ENCODE peak calls at places on chromosomes 1 and 21, in six cellular contexts. X, O, V, F, Z and I are unnamed samples.

GRCh38 chr1:240415532-240415931 is 196.4 kb downstream of the GREM2 start:
- ATAC-seq in O (no peak), V (peak; percentile 79), X (no peak), F (no peak), Z (no peak), I (no peak)

GRCh38 chr1:211281322-211282022 is 22.3 kb downstream of the RCOR3 start:
- ATAC-seq in F (peak; percentile 62), O (no peak), X (no peak), Z (no peak), V (no peak), I (no peak)

GRCh38 chr1:14531519-14531918 is 67.0 kb upstream of the KAZN start:
- ATAC-seq in V (no peak), O (no peak), F (no peak), Z (no peak), X (no peak), I (no peak)

GRCh38 chr1:160662888-160663287 is 16.0 kb upstream of the SLAMF1 start:
- ATAC-seq in Z (no peak), X (no peak), O (no peak), V (no peak), F (no peak), I (no peak)

GRCh38 chr1:64197076-64197475 is 6.3 kb upstream of the UBE2U start:
- ATAC-seq in X (no peak), V (no peak), Z (no peak), O (no peak), F (no peak), I (no peak)

GRCh38 chr1:58620259-58620658 is 43.2 kb upstream of the TACSTD2 start:
- ATAC-seq in O (no peak), F (no peak), Z (peak; percentile 38), X (peak; percentile 46), V (no peak), I (no peak)

GRCh38 chr1:180301135-180301737 is 71.2 kb downstream of the LHX4 start:
- ATAC-seq in F (no peak), O (no peak), V (peak; percentile 72), X (no peak), Z (no peak), I (no peak)

GRCh38 chr1:64171797-64172281 is 31.6 kb upstream of the UBE2U start:
- ATAC-seq in V (peak; percentile 81), X (no peak), Z (no peak), O (peak; percentile 94), F (no peak), I (no peak)

GRCh38 chr1:10122926-10123325 is 87.4 kb upstream of the KIF1B start:
- ATAC-seq in O (no peak), F (no peak), V (no peak), X (no peak), Z (no peak), I (peak; percentile 74)

GRCh38 chr1:24955779-24956365 is 25.8 kb upstream of the RUNX3 start:
- ATAC-seq in F (no peak), X (no peak), O (no peak), Z (no peak), V (no peak), I (no peak)

GRCh38 chr1:206887701-206888100 is 9.5 kb upstream of the IL24 start:
- ATAC-seq in X (no peak), F (no peak), V (no peak), O (no peak), Z (no peak), I (no peak)

GRCh38 chr1:114342376-114342775 is 168.6 kb downstream of the TRIM33 start:
- ATAC-seq in Z (no peak), V (no peak), F (no peak), X (no peak), O (no peak), I (no peak)

GRCh38 chr1:52571783-52572182 is 18.9 kb upstream of the TUT4 start:
- ATAC-seq in V (no peak), F (peak; percentile 87), Z (no peak), O (peak; percentile 42), X (peak; percentile 80), I (no peak)

GRCh38 chr1:101135526-101135925 is 101.3 kb upstream of the S1PR1 start:
- ATAC-seq in F (no peak), X (no peak), V (no peak), Z (no peak), O (no peak), I (no peak)

GRCh38 chr1:182056596-182057366 is 4.7 kb downstream of the ZNF648 start:
- ATAC-seq in Z (no peak), V (no peak), X (no peak), O (no peak), F (peak; percentile 72), I (no peak)

GRCh38 chr1:201648066-201648910 is 109.4 kb downstream of the NAV1 start:
- ATAC-seq in F (peak; percentile 65), Z (no peak), O (no peak), V (peak; percentile 58), X (no peak), I (peak; percentile 44)

GRCh38 chr1:68442822-68443556 is 6.8 kb downstream of the RPE65 start:
- ATAC-seq in X (peak; percentile 75), V (peak; percentile 81), F (peak; percentile 85), Z (peak; percentile 49), O (peak; percentile 91), I (no peak)

GRCh38 chr1:21647431-21648373 is 21.5 kb downstream of the RAP1GAP start:
- ATAC-seq in O (peak; percentile 80), V (no peak), F (peak; percentile 92), X (no peak), Z (no peak), I (no peak)

GRCh38 chr1:234874291-234875288 is 254.0 kb downstream of the TOMM20 start:
- ATAC-seq in X (peak; percentile 59), F (peak; percentile 73), V (no peak), Z (peak; percentile 77), O (no peak), I (no peak)

GRCh38 chr1:50424045-50424939 is 1.0 kb upstream of the DMRTA2 start:
- ATAC-seq in X (no peak), O (peak; percentile 20), F (no peak), Z (no peak), V (no peak), I (no peak)

GRCh38 chr1:109151146-109151545 is 37.2 kb downstream of the ELAPOR1 start:
- ATAC-seq in Z (peak; percentile 65), O (no peak), V (peak; percentile 51), F (peak; percentile 86), X (peak; percentile 80), I (peak; percentile 75)

GRCh38 chr1:214187152-214187900 is 93.6 kb upstream of the SMYD2 start:
- ATAC-seq in Z (peak; percentile 30), X (peak; percentile 34), V (peak; percentile 69), O (no peak), F (peak; percentile 31), I (no peak)

GRCh38 chr1:218498061-218498938 is 153.2 kb downstream of the TGFB2 start:
- ATAC-seq in V (peak; percentile 61), X (no peak), O (no peak), F (no peak), Z (no peak), I (peak; percentile 32)

GRCh38 chr21:44330698-44331097 is 8.5 kb downstream of the CFAP410 start:
- ATAC-seq in X (no peak), F (no peak), V (no peak), Z (no peak), O (no peak), I (no peak)

GRCh38 chr1:228938248-228938891 is 203.1 kb downstream of the RHOU start:
- ATAC-seq in X (peak; percentile 78), F (no peak), V (peak; percentile 36), O (peak; percentile 31), Z (peak; percentile 69), I (peak; percentile 44)

DNA sequence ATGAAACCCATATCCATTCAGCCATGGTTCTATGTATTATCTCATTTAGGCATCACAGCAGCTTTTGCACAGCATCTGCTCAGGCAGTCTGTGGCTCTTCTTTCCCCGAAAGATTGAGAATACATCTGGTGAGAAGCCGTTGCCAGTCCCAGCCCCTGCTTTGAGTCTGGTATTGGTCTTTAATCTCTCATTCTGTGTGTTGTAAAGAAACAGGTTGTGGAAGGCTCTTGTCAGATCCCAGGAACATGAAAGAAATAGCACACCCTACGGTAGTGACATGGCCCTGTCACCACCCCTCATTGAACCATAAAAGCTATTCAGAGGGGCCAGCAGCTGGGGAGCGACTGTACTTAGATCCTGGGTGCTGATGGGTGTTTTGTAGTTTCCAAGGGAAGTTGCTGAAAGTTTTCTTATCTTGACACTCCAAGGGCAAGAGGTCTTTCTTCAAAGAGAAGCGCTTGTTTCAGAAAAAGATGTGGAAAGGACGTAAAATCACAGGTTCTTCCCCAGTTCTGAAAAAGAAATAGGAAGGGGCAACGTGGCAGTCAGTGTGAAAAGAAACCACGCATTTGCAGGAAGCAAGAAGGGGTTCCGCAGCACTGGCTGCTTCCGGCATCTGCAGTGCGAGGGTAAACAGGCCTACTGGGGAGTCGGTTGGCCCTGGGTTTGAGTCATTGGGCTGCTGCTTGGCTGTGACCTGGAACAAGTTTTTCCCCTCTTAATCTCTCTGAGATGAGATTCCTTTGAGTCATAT is 145.0 kb downstream of the DHRS3 start:
- ATAC-seq in F (peak; percentile 62), Z (no peak), V (no peak), O (no peak), X (no peak), I (no peak)
- TF ChIP-seq POLR2AphosphoS5 in F (no peak), Z (peak; percentile 46), V (no peak), O (no peak), X (no peak), I (no peak)

GRCh38 chr1:184673305-184673704 is 81.4 kb downstream of the EDEM3 start:
- ATAC-seq in V (no peak), O (no peak), Z (no peak), X (no peak), F (no peak), I (no peak)
- TF ChIP-seq POLR2AphosphoS5 in V (no peak), O (no peak), Z (no peak), X (no peak), F (no peak), I (no peak)

DNA sequence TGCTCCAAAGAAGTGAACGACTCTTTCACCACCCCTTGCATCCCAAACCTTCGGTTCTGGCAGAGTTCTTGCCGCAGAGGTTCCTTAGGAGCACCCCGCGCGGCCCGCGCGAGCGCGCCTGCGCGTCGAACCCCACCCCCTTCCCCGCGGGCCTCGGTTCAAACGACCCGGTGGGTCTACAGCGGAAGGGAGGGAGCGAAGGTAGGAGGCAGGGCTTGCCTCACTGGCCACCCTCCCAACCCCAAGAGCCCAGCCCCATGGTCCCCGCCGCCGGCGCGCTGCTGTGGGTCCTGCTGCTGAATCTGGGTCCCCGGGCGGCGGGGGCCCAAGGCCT is at the start of gene C1orf56:
- ATAC-seq in O (peak; percentile 77), F (peak; percentile 40), Z (peak; percentile 72), X (peak; percentile 89), V (peak; percentile 86), I (peak; percentile 84)
- TF ChIP-seq POLR2AphosphoS5 in O (no peak), F (no peak), Z (peak; percentile 75), X (peak; percentile 65), V (peak; percentile 80), I (peak; percentile 60)

GRCh38 chr1:32538887-32539583 is at the start of gene ZBTB8A:
- ATAC-seq in Z (peak; percentile 68), F (no peak), O (peak; percentile 50), X (peak; percentile 55), V (peak; percentile 78), I (peak; percentile 72)
- TF ChIP-seq POLR2AphosphoS5 in Z (peak; percentile 35), F (no peak), O (no peak), X (no peak), V (peak; percentile 54), I (peak; percentile 43)